ENCODE peak calls at places on chromosomes 3 and 15, in ten cellular contexts. One of them, this sample, is unnamed.

GRCh38 chr3:14346642-14347041 is 55.8 kb upstream of the SLC6A6 start:
- DNase-seq in fibroblast of lung: no peak
- DNase-seq in MCF 10A: no peak
- DNase-seq in progenitor cell of endocrine pancreas: no peak
- DNase-seq in astrocyte of the spinal cord: no peak
- DNase-seq in PC-3: no peak
- DNase-seq in psoas muscle: no peak
- DNase-seq in fibroblast of the aortic adventitia: no peak
- DNase-seq in colonic mucosa: no peak
- DNase-seq in heart left ventricle: no peak
- DNase-seq in this sample: no peak

GRCh38 chr15:50774450-50774849 is 8.9 kb upstream of the SPPL2A start:
- DNase-seq in fibroblast of lung: no peak
- DNase-seq in MCF 10A: no peak
- DNase-seq in progenitor cell of endocrine pancreas: no peak
- DNase-seq in astrocyte of the spinal cord: no peak
- DNase-seq in PC-3: no peak
- DNase-seq in psoas muscle: no peak
- DNase-seq in fibroblast of the aortic adventitia: no peak
- DNase-seq in colonic mucosa: no peak
- DNase-seq in heart left ventricle: no peak
- DNase-seq in this sample: peak

GRCh38 chr3:44890852-44891251 is 16.4 kb downstream of the TGM4 start:
- DNase-seq in fibroblast of lung: no peak
- DNase-seq in MCF 10A: no peak
- DNase-seq in progenitor cell of endocrine pancreas: no peak
- DNase-seq in astrocyte of the spinal cord: no peak
- DNase-seq in PC-3: no peak
- DNase-seq in psoas muscle: no peak
- DNase-seq in fibroblast of the aortic adventitia: no peak
- DNase-seq in colonic mucosa: no peak
- DNase-seq in heart left ventricle: no peak
- DNase-seq in this sample: no peak

GRCh38 chr3:121545049-121545563 is 682 bp downstream of the POLQ start:
- DNase-seq in fibroblast of lung: peak
- DNase-seq in MCF 10A: no peak
- DNase-seq in progenitor cell of endocrine pancreas: no peak
- DNase-seq in astrocyte of the spinal cord: peak
- DNase-seq in PC-3: peak
- DNase-seq in psoas muscle: no peak
- DNase-seq in fibroblast of the aortic adventitia: no peak
- DNase-seq in colonic mucosa: no peak
- DNase-seq in heart left ventricle: no peak
- DNase-seq in this sample: no peak

GRCh38 chr3:37127340-37127739 is 47.0 kb downstream of the LRRFIP2 start:
- DNase-seq in fibroblast of lung: no peak
- DNase-seq in MCF 10A: no peak
- DNase-seq in progenitor cell of endocrine pancreas: no peak
- DNase-seq in astrocyte of the spinal cord: no peak
- DNase-seq in PC-3: no peak
- DNase-seq in psoas muscle: no peak
- DNase-seq in fibroblast of the aortic adventitia: no peak
- DNase-seq in colonic mucosa: no peak
- DNase-seq in heart left ventricle: no peak
- DNase-seq in this sample: no peak

GRCh38 chr3:18079739-18080138 is 337.3 kb upstream of the TBC1D5 start:
- DNase-seq in fibroblast of lung: peak
- DNase-seq in MCF 10A: peak
- DNase-seq in progenitor cell of endocrine pancreas: no peak
- DNase-seq in astrocyte of the spinal cord: peak
- DNase-seq in PC-3: no peak
- DNase-seq in psoas muscle: no peak
- DNase-seq in fibroblast of the aortic adventitia: peak
- DNase-seq in colonic mucosa: no peak
- DNase-seq in heart left ventricle: no peak
- DNase-seq in this sample: no peak

GRCh38 chr15:81573098-81573746 is 199.2 kb upstream of the TMC3 start:
- DNase-seq in fibroblast of lung: no peak
- DNase-seq in MCF 10A: no peak
- DNase-seq in progenitor cell of endocrine pancreas: no peak
- DNase-seq in astrocyte of the spinal cord: no peak
- DNase-seq in PC-3: no peak
- DNase-seq in psoas muscle: no peak
- DNase-seq in fibroblast of the aortic adventitia: no peak
- DNase-seq in colonic mucosa: no peak
- DNase-seq in heart left ventricle: no peak
- DNase-seq in this sample: no peak

GRCh38 chr15:39920510-39921273 is 626 bp upstream of the GPR176 start:
- DNase-seq in fibroblast of lung: peak
- DNase-seq in MCF 10A: peak
- DNase-seq in progenitor cell of endocrine pancreas: peak
- DNase-seq in astrocyte of the spinal cord: peak
- DNase-seq in PC-3: peak
- DNase-seq in psoas muscle: peak
- DNase-seq in fibroblast of the aortic adventitia: peak
- DNase-seq in colonic mucosa: peak
- DNase-seq in heart left ventricle: peak
- DNase-seq in this sample: peak

GRCh38 chr3:8482263-8482662 is 19.4 kb upstream of the LMCD1 start:
- DNase-seq in fibroblast of lung: peak
- DNase-seq in MCF 10A: no peak
- DNase-seq in progenitor cell of endocrine pancreas: no peak
- DNase-seq in astrocyte of the spinal cord: no peak
- DNase-seq in PC-3: no peak
- DNase-seq in psoas muscle: no peak
- DNase-seq in fibroblast of the aortic adventitia: no peak
- DNase-seq in colonic mucosa: no peak
- DNase-seq in heart left ventricle: no peak
- DNase-seq in this sample: no peak

GRCh38 chr3:100277255-100277800 is 16.5 kb downstream of the TBC1D23 start:
- DNase-seq in fibroblast of lung: peak
- DNase-seq in MCF 10A: no peak
- DNase-seq in progenitor cell of endocrine pancreas: no peak
- DNase-seq in astrocyte of the spinal cord: peak
- DNase-seq in PC-3: no peak
- DNase-seq in psoas muscle: no peak
- DNase-seq in fibroblast of the aortic adventitia: no peak
- DNase-seq in colonic mucosa: no peak
- DNase-seq in heart left ventricle: no peak
- DNase-seq in this sample: no peak

GRCh38 chr15:71044006-71044405 is 71.3 kb upstream of the THSD4 start:
- DNase-seq in fibroblast of lung: peak
- DNase-seq in MCF 10A: peak
- DNase-seq in progenitor cell of endocrine pancreas: no peak
- DNase-seq in astrocyte of the spinal cord: peak
- DNase-seq in PC-3: peak
- DNase-seq in psoas muscle: no peak
- DNase-seq in fibroblast of the aortic adventitia: peak
- DNase-seq in colonic mucosa: no peak
- DNase-seq in heart left ventricle: no peak
- DNase-seq in this sample: no peak

GRCh38 chr3:131231710-131232348 is 149.7 kb upstream of the NUDT16 start:
- DNase-seq in fibroblast of lung: peak
- DNase-seq in MCF 10A: peak
- DNase-seq in progenitor cell of endocrine pancreas: no peak
- DNase-seq in astrocyte of the spinal cord: peak
- DNase-seq in PC-3: peak
- DNase-seq in psoas muscle: no peak
- DNase-seq in fibroblast of the aortic adventitia: no peak
- DNase-seq in colonic mucosa: no peak
- DNase-seq in heart left ventricle: no peak
- DNase-seq in this sample: no peak

GRCh38 chr3:14532691-14533456 is 7.3 kb downstream of the GRIP2 start:
- DNase-seq in fibroblast of lung: no peak
- DNase-seq in MCF 10A: peak
- DNase-seq in progenitor cell of endocrine pancreas: no peak
- DNase-seq in astrocyte of the spinal cord: no peak
- DNase-seq in PC-3: peak
- DNase-seq in psoas muscle: peak
- DNase-seq in fibroblast of the aortic adventitia: peak
- DNase-seq in colonic mucosa: peak
- DNase-seq in heart left ventricle: peak
- DNase-seq in this sample: peak

GRCh38 chr3:39668420-39668819 is 141.0 kb upstream of the MYRIP start:
- DNase-seq in fibroblast of lung: peak
- DNase-seq in MCF 10A: peak
- DNase-seq in progenitor cell of endocrine pancreas: no peak
- DNase-seq in astrocyte of the spinal cord: peak
- DNase-seq in PC-3: peak
- DNase-seq in psoas muscle: no peak
- DNase-seq in fibroblast of the aortic adventitia: peak
- DNase-seq in colonic mucosa: no peak
- DNase-seq in heart left ventricle: no peak
- DNase-seq in this sample: peak

GRCh38 chr15:68303560-68304436 is 26.3 kb downstream of the FEM1B start:
- DNase-seq in fibroblast of lung: no peak
- DNase-seq in MCF 10A: no peak
- DNase-seq in progenitor cell of endocrine pancreas: no peak
- DNase-seq in astrocyte of the spinal cord: no peak
- DNase-seq in PC-3: peak
- DNase-seq in psoas muscle: no peak
- DNase-seq in fibroblast of the aortic adventitia: no peak
- DNase-seq in colonic mucosa: peak
- DNase-seq in heart left ventricle: no peak
- DNase-seq in this sample: no peak

GRCh38 chr3:185280572-185281365 is 26.9 kb upstream of the EHHADH start:
- DNase-seq in fibroblast of lung: peak
- DNase-seq in MCF 10A: peak
- DNase-seq in progenitor cell of endocrine pancreas: no peak
- DNase-seq in astrocyte of the spinal cord: peak
- DNase-seq in PC-3: peak
- DNase-seq in psoas muscle: no peak
- DNase-seq in fibroblast of the aortic adventitia: peak
- DNase-seq in colonic mucosa: no peak
- DNase-seq in heart left ventricle: no peak
- DNase-seq in this sample: peak

GRCh38 chr3:31610700-31611275 is 78.1 kb downstream of the STT3B start:
- DNase-seq in fibroblast of lung: peak
- DNase-seq in MCF 10A: peak
- DNase-seq in progenitor cell of endocrine pancreas: no peak
- DNase-seq in astrocyte of the spinal cord: peak
- DNase-seq in PC-3: peak
- DNase-seq in psoas muscle: no peak
- DNase-seq in fibroblast of the aortic adventitia: peak
- DNase-seq in colonic mucosa: peak
- DNase-seq in heart left ventricle: no peak
- DNase-seq in this sample: peak

GRCh38 chr3:51620543-51620942 is 50.5 kb upstream of the TEX264 start:
- DNase-seq in fibroblast of lung: peak
- DNase-seq in MCF 10A: no peak
- DNase-seq in progenitor cell of endocrine pancreas: no peak
- DNase-seq in astrocyte of the spinal cord: peak
- DNase-seq in PC-3: no peak
- DNase-seq in psoas muscle: no peak
- DNase-seq in fibroblast of the aortic adventitia: peak
- DNase-seq in colonic mucosa: no peak
- DNase-seq in heart left ventricle: no peak
- DNase-seq in this sample: no peak

GRCh38 chr3:193744822-193745684 is 152.0 kb downstream of the OPA1 start:
- DNase-seq in fibroblast of lung: peak
- DNase-seq in MCF 10A: no peak
- DNase-seq in progenitor cell of endocrine pancreas: no peak
- DNase-seq in astrocyte of the spinal cord: no peak
- DNase-seq in PC-3: no peak
- DNase-seq in psoas muscle: no peak
- DNase-seq in fibroblast of the aortic adventitia: no peak
- DNase-seq in colonic mucosa: no peak
- DNase-seq in heart left ventricle: no peak
- DNase-seq in this sample: no peak
- TF ChIP-seq CTCF in fibroblast of lung: no peak
- TF ChIP-seq CTCF in MCF 10A: no peak
- TF ChIP-seq CTCF in progenitor cell of endocrine pancreas: no peak
- TF ChIP-seq CTCF in astrocyte of the spinal cord: no peak
- TF ChIP-seq CTCF in PC-3: no peak
- TF ChIP-seq CTCF in psoas muscle: no peak
- TF ChIP-seq CTCF in fibroblast of the aortic adventitia: no peak
- TF ChIP-seq CTCF in colonic mucosa: no peak
- TF ChIP-seq CTCF in heart left ventricle: no peak
- TF ChIP-seq CTCF in this sample: no peak

GRCh38 chr3:59052803-59053411 is 3.1 kb upstream of the CFAP20DC start:
- DNase-seq in fibroblast of lung: peak
- DNase-seq in MCF 10A: peak
- DNase-seq in progenitor cell of endocrine pancreas: no peak
- DNase-seq in astrocyte of the spinal cord: peak
- DNase-seq in PC-3: peak
- DNase-seq in psoas muscle: no peak
- DNase-seq in fibroblast of the aortic adventitia: peak
- DNase-seq in colonic mucosa: peak
- DNase-seq in heart left ventricle: no peak
- DNase-seq in this sample: peak
- TF ChIP-seq CTCF in fibroblast of lung: peak
- TF ChIP-seq CTCF in MCF 10A: peak
- TF ChIP-seq CTCF in progenitor cell of endocrine pancreas: peak
- TF ChIP-seq CTCF in astrocyte of the spinal cord: peak
- TF ChIP-seq CTCF in PC-3: peak
- TF ChIP-seq CTCF in psoas muscle: peak
- TF ChIP-seq CTCF in fibroblast of the aortic adventitia: peak
- TF ChIP-seq CTCF in colonic mucosa: peak
- TF ChIP-seq CTCF in heart left ventricle: peak
- TF ChIP-seq CTCF in this sample: peak

GRCh38 chr3:70984756-70985155 is 598.8 kb downstream of the FOXP1 start:
- DNase-seq in fibroblast of lung: peak
- DNase-seq in MCF 10A: no peak
- DNase-seq in progenitor cell of endocrine pancreas: no peak
- DNase-seq in astrocyte of the spinal cord: no peak
- DNase-seq in PC-3: no peak
- DNase-seq in psoas muscle: no peak
- DNase-seq in fibroblast of the aortic adventitia: no peak
- DNase-seq in colonic mucosa: no peak
- DNase-seq in heart left ventricle: no peak
- DNase-seq in this sample: no peak
- TF ChIP-seq CTCF in fibroblast of lung: no peak
- TF ChIP-seq CTCF in MCF 10A: no peak
- TF ChIP-seq CTCF in progenitor cell of endocrine pancreas: no peak
- TF ChIP-seq CTCF in astrocyte of the spinal cord: no peak
- TF ChIP-seq CTCF in PC-3: no peak
- TF ChIP-seq CTCF in psoas muscle: no peak
- TF ChIP-seq CTCF in fibroblast of the aortic adventitia: no peak
- TF ChIP-seq CTCF in colonic mucosa: no peak
- TF ChIP-seq CTCF in heart left ventricle: no peak
- TF ChIP-seq CTCF in this sample: no peak

DNA sequence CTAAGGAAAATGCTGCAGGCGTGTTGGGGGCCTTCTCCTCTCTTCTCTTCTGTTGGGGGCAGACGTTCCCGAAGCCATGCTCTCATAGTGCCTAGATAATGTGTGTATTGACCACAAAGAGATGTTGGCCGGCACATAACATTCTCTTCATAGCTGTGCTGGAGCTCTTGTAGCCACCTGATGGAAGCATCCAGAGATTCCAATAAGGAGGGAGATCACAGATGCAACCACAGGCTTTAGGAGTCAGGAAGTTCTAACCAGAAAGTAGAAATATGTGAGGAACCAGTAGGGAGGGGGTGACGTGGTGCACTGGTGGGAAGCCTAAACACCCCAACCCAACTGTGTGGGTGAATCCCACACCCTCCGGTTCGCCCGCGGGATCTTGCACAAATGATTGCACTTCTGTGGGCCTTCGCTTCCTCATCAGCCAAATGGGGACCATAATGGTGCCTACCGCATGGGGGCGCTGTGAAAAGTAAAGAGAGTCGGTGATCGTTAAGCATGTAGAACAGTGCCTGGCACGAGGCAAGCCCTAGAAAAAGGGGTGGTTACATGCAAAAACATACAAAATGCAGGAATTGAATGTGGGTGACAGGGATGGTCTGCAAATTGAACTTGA is 87.8 kb downstream of the TOP2B start:
- DNase-seq in fibroblast of lung: peak
- DNase-seq in MCF 10A: no peak
- DNase-seq in progenitor cell of endocrine pancreas: no peak
- DNase-seq in astrocyte of the spinal cord: no peak
- DNase-seq in PC-3: no peak
- DNase-seq in psoas muscle: no peak
- DNase-seq in fibroblast of the aortic adventitia: no peak
- DNase-seq in colonic mucosa: no peak
- DNase-seq in heart left ventricle: no peak
- DNase-seq in this sample: no peak
- TF ChIP-seq CTCF in fibroblast of lung: no peak
- TF ChIP-seq CTCF in MCF 10A: no peak
- TF ChIP-seq CTCF in progenitor cell of endocrine pancreas: no peak
- TF ChIP-seq CTCF in astrocyte of the spinal cord: no peak
- TF ChIP-seq CTCF in PC-3: no peak
- TF ChIP-seq CTCF in psoas muscle: no peak
- TF ChIP-seq CTCF in fibroblast of the aortic adventitia: no peak
- TF ChIP-seq CTCF in colonic mucosa: no peak
- TF ChIP-seq CTCF in heart left ventricle: no peak
- TF ChIP-seq CTCF in this sample: no peak